ENCODE peak calls at places on chromosomes 7 and 10, in eight cellular contexts. W is GM12878, V is GM13976, F is Peyer's patch, X is lower leg skin, M is OCI-LY7, S is mesothelial cell of epicardium, N is endodermal cell. K is an unnamed sample.

GRCh38 chr10:29714096-29714874 is 79.5 kb upstream of the SVIL start:
- DNase-seq in S (no peak), F (no peak), N (no peak), V (no peak), M (no peak), X (no peak), W (no peak), K (no peak)

GRCh38 chr10:125782661-125783060 is 7.0 kb upstream of the MMP21 start:
- DNase-seq in F (no peak), V (no peak), X (no peak), W (no peak), S (no peak), N (peak), M (no peak), K (no peak)

GRCh38 chr7:2444476-2444875 is 31.7 kb downstream of the GRIFIN start:
- DNase-seq in F (no peak), M (no peak), X (no peak), N (no peak), W (no peak), V (no peak), S (no peak), K (no peak)

GRCh38 chr10:62811159-62811875 is 4.8 kb downstream of the EGR2 start:
- DNase-seq in M (no peak), N (no peak), F (no peak), V (peak), S (no peak), X (no peak), W (peak), K (peak)

GRCh38 chr7:19648791-19649190 is 60.0 kb downstream of the POLR1F start:
- DNase-seq in W (no peak), X (no peak), N (no peak), M (no peak), V (no peak), F (no peak), S (no peak), K (no peak)

GRCh38 chr7:44969701-44970494 is 8.9 kb downstream of the MYO1G start:
- DNase-seq in S (no peak), V (no peak), M (no peak), X (no peak), F (no peak), N (peak), W (no peak), K (no peak)

GRCh38 chr7:158959954-158960353 is 103.6 kb downstream of the DYNC2I1 start:
- DNase-seq in V (no peak), F (no peak), X (no peak), N (no peak), W (no peak), S (no peak), M (no peak), K (no peak)

GRCh38 chr7:21063106-21063505 is 276.4 kb upstream of the SP8 start:
- DNase-seq in W (no peak), N (no peak), V (no peak), X (no peak), F (no peak), M (no peak), S (no peak), K (no peak)

GRCh38 chr7:44602576-44602910 is 3.9 kb upstream of the OGDH start:
- DNase-seq in N (no peak), F (no peak), X (no peak), M (no peak), S (no peak), V (no peak), W (no peak), K (no peak)

GRCh38 chr7:5701085-5701914 is 80.2 kb downstream of the RNF216 start:
- DNase-seq in S (no peak), X (no peak), V (peak), F (no peak), M (no peak), N (no peak), W (peak), K (peak)

GRCh38 chr7:19353158-19353557 is 207.9 kb upstream of the FERD3L start:
- DNase-seq in V (no peak), M (no peak), S (no peak), W (no peak), F (no peak), N (no peak), X (no peak), K (no peak)

GRCh38 chr7:159061674-159062212 is 82.9 kb downstream of the VIPR2 start:
- DNase-seq in F (no peak), W (no peak), V (no peak), S (no peak), X (peak), N (peak), M (no peak), K (no peak)

GRCh38 chr7:92633211-92633906 is 43.2 kb upstream of the FAM133B start:
- DNase-seq in X (no peak), V (no peak), S (no peak), M (no peak), W (no peak), F (no peak), N (no peak), K (no peak)

GRCh38 chr10:126387931-126388911 is at the start of gene ADAM12:
- DNase-seq in F (no peak), S (peak), M (no peak), V (peak), X (no peak), W (no peak), N (peak), K (no peak)

GRCh38 chr10:10403762-10404161 is 613.9 kb upstream of the CELF2 start:
- DNase-seq in X (no peak), N (no peak), S (no peak), W (no peak), V (no peak), F (no peak), M (no peak), K (no peak)

GRCh38 chr10:51397695-51398094 is 301.7 kb downstream of the CSTF2T start:
- DNase-seq in V (no peak), M (no peak), F (no peak), S (no peak), W (no peak), N (no peak), X (no peak), K (no peak)

GRCh38 chr10:7787150-7787856 is 490 bp downstream of the KIN start:
- DNase-seq in F (no peak), X (peak), V (no peak), S (no peak), M (peak), N (no peak), W (no peak), K (no peak)

GRCh38 chr7:41122256-41122987 is 580.5 kb downstream of the INHBA start:
- DNase-seq in N (no peak), M (no peak), X (no peak), V (no peak), S (no peak), F (no peak), W (no peak), K (no peak)

GRCh38 chr10:49131507-49132385 is 2.1 kb downstream of the FAM170B start:
- DNase-seq in W (no peak), V (no peak), F (no peak), N (peak), M (no peak), X (peak), S (no peak), K (no peak)

DNA sequence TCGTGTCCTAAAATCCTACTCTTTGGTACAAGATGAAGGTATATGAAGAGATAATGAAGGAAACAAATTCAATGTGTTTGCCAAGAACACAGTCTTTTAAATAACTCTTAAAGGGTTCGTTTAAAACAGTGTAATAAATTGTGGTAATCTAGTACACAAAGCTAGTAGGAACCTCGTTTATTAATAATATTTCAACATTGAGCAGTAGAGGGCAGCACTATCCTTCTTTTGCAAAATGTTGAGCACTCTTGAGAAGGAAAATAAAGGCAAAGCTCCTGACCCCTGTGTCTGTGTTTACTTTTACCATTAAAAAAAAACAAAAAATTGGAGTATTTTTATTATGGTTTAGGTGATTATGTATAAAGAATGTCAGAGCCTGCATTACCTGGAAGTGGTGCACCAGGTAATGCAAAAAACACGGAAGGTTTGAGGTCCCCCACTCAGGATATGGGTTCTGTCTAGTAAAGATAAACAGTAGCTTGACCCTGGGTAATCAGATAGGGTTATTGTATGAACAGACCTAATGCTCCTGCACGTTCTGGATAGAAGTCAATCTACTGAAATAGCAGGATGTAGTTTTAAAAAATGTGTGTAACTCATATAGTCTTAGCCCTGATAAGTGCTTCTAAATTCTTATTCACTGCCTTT is 5.7 kb upstream of the GOT1 start:
- DNase-seq in N (no peak), X (no peak), F (no peak), V (peak), S (no peak), M (peak), W (no peak), K (no peak)
- TF ChIP-seq CTCF in N (peak), X (no peak), F (peak), V (peak), S (peak), M (peak), W (peak), K (peak)

GRCh38 chr7:3453398-3453797 is 152.3 kb downstream of the SDK1 start:
- DNase-seq in V (no peak), W (no peak), F (no peak), S (no peak), M (no peak), X (no peak), N (peak), K (no peak)
- TF ChIP-seq CTCF in V (no peak), W (no peak), F (no peak), S (no peak), M (no peak), X (no peak), N (peak), K (no peak)

GRCh38 chr7:822692-823276 is 9.5 kb upstream of the SUN1 start:
- DNase-seq in X (no peak), M (no peak), V (no peak), N (peak), W (no peak), S (no peak), F (no peak), K (no peak)
- TF ChIP-seq CTCF in X (no peak), M (peak), V (no peak), N (peak), W (no peak), S (no peak), F (no peak), K (no peak)

GRCh38 chr10:83677795-83678194 is 461.5 kb upstream of the GHITM start:
- DNase-seq in N (peak), S (no peak), W (no peak), M (no peak), V (no peak), X (no peak), F (no peak), K (no peak)
- TF ChIP-seq CTCF in N (peak), S (no peak), W (no peak), M (no peak), V (no peak), X (no peak), F (no peak), K (peak)

DNA sequence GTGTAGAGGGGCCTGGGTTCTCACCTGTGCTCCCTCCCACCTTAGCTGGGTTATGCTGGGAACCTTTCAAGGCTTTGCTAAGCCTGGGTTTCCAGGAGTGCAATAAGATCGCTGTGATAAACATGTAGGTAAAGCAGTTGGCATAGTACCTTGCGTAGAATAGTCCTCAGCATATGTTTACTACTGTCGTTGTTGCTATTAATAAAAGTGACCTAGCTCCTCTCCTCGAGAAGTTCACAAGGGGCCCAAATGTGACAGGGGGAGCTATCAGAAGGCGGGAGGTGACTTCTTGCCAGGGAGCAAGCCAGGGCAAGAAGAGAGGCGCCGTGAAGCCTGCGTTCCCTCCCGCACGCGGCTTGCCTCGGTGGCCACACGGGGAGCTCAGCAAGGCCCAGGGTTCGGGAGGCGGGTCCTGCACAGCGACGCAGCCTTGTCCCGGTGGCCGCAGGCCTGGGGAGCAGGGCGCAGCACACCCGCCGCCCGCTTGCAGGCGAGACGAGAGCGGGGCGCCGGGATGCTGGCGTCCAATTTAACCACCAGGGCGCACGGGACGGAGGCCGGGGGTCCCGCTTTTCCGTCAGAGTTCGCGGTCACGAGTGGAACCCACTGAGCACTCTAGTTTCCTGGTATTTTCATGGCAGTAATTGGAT is 106.2 kb downstream of the SNX10 start:
- DNase-seq in M (peak), F (peak), X (no peak), W (no peak), N (peak), V (no peak), S (peak), K (peak)
- TF ChIP-seq CTCF in M (peak), F (no peak), X (no peak), W (no peak), N (peak), V (no peak), S (no peak), K (no peak)

DNA sequence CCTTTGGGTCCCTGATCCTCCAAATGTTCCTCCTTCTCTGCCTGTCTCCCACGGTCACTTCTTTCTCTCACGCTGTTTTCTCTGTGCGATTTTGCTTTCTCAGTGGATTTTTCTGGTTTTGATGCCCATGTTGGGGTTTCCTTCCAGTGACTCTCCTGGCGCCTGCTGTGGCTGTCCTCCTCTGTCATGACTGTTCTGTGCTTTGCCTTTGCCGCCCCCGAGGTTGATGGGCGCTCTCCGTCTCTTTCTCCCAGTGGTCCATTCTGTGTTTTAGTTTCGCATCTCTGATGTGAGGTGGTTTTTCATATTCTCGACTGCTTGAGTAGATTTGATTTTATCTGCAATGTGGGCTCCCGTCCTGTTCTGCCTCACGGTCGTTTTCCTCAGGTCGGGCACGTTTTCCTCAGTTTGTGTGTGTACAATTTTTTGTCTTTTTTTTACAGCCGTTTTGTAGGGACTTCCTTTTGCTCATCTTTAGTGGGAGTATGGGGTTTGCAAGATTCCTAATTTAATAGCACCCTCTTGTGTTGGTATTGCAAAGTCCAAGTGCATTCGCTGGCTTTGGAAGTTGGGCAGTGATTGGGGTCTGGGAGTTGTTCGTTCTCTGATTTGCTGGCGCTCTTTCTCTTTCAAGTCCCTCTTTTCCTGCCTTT is 100.0 kb downstream of the INPP5A start:
- DNase-seq in X (no peak), V (peak), W (peak), M (peak), S (no peak), F (peak), N (peak), K (peak)
- TF ChIP-seq CTCF in X (no peak), V (peak), W (peak), M (peak), S (peak), F (peak), N (peak), K (peak)

GRCh38 chr7:12943781-12944180 is 256.3 kb downstream of the ARL4A start:
- DNase-seq in S (no peak), X (no peak), N (peak), M (no peak), V (no peak), F (no peak), W (no peak), K (no peak)
- TF ChIP-seq CTCF in S (no peak), X (no peak), N (no peak), M (no peak), V (no peak), F (no peak), W (no peak), K (no peak)

GRCh38 chr7:22728416-22729029 is 1.5 kb downstream of the IL6 start:
- DNase-seq in W (no peak), M (peak), F (no peak), V (peak), N (peak), X (no peak), S (no peak), K (peak)
- TF ChIP-seq CTCF in W (peak), M (peak), F (peak), V (peak), N (peak), X (no peak), S (peak), K (peak)

DNA sequence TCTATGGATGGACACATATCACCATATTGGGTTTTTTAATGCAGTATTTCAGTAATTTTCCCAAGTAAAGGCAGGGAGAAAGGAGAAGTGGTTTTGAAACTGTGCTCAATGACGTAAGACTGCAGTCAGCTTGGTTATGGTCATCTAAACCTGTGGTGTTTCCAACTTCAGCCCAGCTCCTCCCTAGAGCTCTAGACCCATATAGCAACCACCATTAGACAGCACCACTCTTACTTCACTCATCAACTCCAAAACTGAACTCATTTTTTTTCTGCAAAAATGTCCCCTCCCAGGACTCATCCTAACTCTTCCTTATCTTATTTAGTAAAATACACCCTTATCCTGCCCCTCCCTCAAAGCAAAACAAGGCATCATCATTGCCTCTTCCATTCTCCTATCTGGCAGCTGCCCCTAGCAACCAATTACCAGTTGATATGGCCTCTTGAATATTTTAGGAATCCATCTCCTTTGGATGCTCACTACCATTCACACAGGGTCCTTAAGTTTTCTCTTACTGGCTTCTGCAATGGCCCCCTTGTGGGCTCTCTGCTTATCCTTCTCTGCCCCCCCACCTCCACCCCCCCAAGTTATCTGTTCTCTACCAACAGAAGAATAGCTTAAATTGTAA is 1.5 kb upstream of the RALA start:
- DNase-seq in W (no peak), N (no peak), X (no peak), M (no peak), V (peak), S (no peak), F (no peak), K (peak)
- TF ChIP-seq CTCF in W (no peak), N (no peak), X (no peak), M (peak), V (no peak), S (no peak), F (no peak), K (no peak)

K was measured in GM10248.